ENCODE peak calls at places on chromosomes 1 and 21, in six cellular contexts. H is stimulated activated CD8-positive, alpha-beta memory T cell treated with anti-CD3 and anti-CD28 coated beads, Interleukin-2, amount 100 ng/mL, for 1 hour; K is adrenal gland; R is A172; Z is astrocyte of the cerebellum; Q is SHP77. I is an unnamed sample.

GRCh38 chr21:33660406-33660805 is 18.1 kb downstream of the ITSN1 start:
- DNase-seq in K (no peak), R (no peak), Q (no peak), Z (peak), H (no peak), I (no peak)

GRCh38 chr1:38128926-38129453 is 82.4 kb upstream of the POU3F1 start:
- DNase-seq in Z (no peak), K (no peak), H (no peak), Q (no peak), R (no peak), I (no peak)

GRCh38 chr1:38221006-38221649 is 174.5 kb upstream of the POU3F1 start:
- DNase-seq in K (no peak), Z (peak), H (no peak), Q (no peak), R (peak), I (peak)

GRCh38 chr21:36976882-36977651 is 10.6 kb upstream of the HLCS start:
- DNase-seq in Z (peak), K (peak), R (peak), H (no peak), Q (peak), I (peak)

GRCh38 chr1:4171480-4172450 is 271.7 kb upstream of the C1orf174 start:
- DNase-seq in Z (no peak), K (peak), H (no peak), Q (no peak), R (no peak), I (no peak)

GRCh38 chr1:5286244-5286643 is 631.8 kb downstream of the AJAP1 start:
- DNase-seq in Q (peak), R (no peak), H (peak), Z (no peak), K (no peak), I (no peak)

GRCh38 chr1:12617511-12617900 is 504 bp downstream of the DHRS3 start:
- DNase-seq in Z (no peak), H (no peak), K (no peak), Q (no peak), R (no peak), I (no peak)

GRCh38 chr1:19960621-19961020 is 18.8 kb downstream of the PLA2G2A start:
- DNase-seq in Z (no peak), Q (no peak), K (no peak), R (no peak), H (no peak), I (no peak)

GRCh38 chr1:209202826-209203439 is 380.6 kb upstream of the CAMK1G start:
- DNase-seq in Z (peak), H (no peak), R (peak), Q (peak), K (no peak), I (peak)

GRCh38 chr1:183515002-183515689 is 42.8 kb downstream of the SMG7 start:
- DNase-seq in H (no peak), Q (no peak), K (no peak), Z (peak), R (peak), I (peak)

GRCh38 chr21:41367598-41368360 is 6.0 kb downstream of the MX2 start:
- DNase-seq in Z (no peak), Q (no peak), H (no peak), R (no peak), K (peak), I (no peak)

GRCh38 chr1:64499011-64499410 is 29.1 kb downstream of the CACHD1 start:
- DNase-seq in Q (no peak), R (no peak), K (no peak), H (no peak), Z (no peak), I (no peak)

GRCh38 chr1:53094533-53094919 is 32.5 kb downstream of the PODN start:
- DNase-seq in Q (no peak), H (no peak), R (no peak), K (no peak), Z (no peak), I (no peak)